ENCODE peak calls at places on chromosomes 6 and 20, in seven cellular contexts. One of them, this sample, is unnamed.

GRCh38 chr6:38612386-38612965 is 27.3 kb downstream of the BTBD9 start:
- DNase-seq in NCI-H510A treated with DMSO at 0.1 percent for 48 hours: no peak
- DNase-seq in BJ: peak
- DNase-seq in H54: no peak
- DNase-seq in iPS DF 19.7: no peak
- DNase-seq in astrocyte of the spinal cord: peak
- DNase-seq in neuronal stem cell: no peak
- DNase-seq in this sample: no peak

GRCh38 chr20:51752343-51752951 is 15.7 kb downstream of the ATP9A start:
- DNase-seq in neuronal stem cell: no peak
- DNase-seq in iPS DF 19.7: no peak
- DNase-seq in astrocyte of the spinal cord: peak
- DNase-seq in H54: peak
- DNase-seq in NCI-H510A treated with DMSO at 0.1 percent for 48 hours: peak
- DNase-seq in BJ: peak
- DNase-seq in this sample: no peak

GRCh38 chr6:168122011-168122410 is 43.0 kb upstream of the FRMD1 start:
- DNase-seq in iPS DF 19.7: no peak
- DNase-seq in astrocyte of the spinal cord: no peak
- DNase-seq in NCI-H510A treated with DMSO at 0.1 percent for 48 hours: no peak
- DNase-seq in H54: no peak
- DNase-seq in neuronal stem cell: no peak
- DNase-seq in BJ: no peak
- DNase-seq in this sample: no peak

GRCh38 chr6:149033454-149034241 is 283.9 kb upstream of the TAB2 start:
- DNase-seq in NCI-H510A treated with DMSO at 0.1 percent for 48 hours: no peak
- DNase-seq in BJ: no peak
- DNase-seq in neuronal stem cell: no peak
- DNase-seq in astrocyte of the spinal cord: no peak
- DNase-seq in iPS DF 19.7: no peak
- DNase-seq in H54: no peak
- DNase-seq in this sample: no peak

GRCh38 chr20:7980332-7981046 is 39.1 kb downstream of the TMX4 start:
- DNase-seq in neuronal stem cell: peak
- DNase-seq in BJ: no peak
- DNase-seq in H54: no peak
- DNase-seq in astrocyte of the spinal cord: peak
- DNase-seq in iPS DF 19.7: no peak
- DNase-seq in NCI-H510A treated with DMSO at 0.1 percent for 48 hours: peak
- DNase-seq in this sample: no peak

GRCh38 chr20:19212524-19213502 is at the start of gene SLC24A3:
- DNase-seq in astrocyte of the spinal cord: peak
- DNase-seq in H54: no peak
- DNase-seq in BJ: no peak
- DNase-seq in iPS DF 19.7: no peak
- DNase-seq in neuronal stem cell: peak
- DNase-seq in NCI-H510A treated with DMSO at 0.1 percent for 48 hours: peak
- DNase-seq in this sample: peak

GRCh38 chr6:41707565-41708200 is 27.7 kb downstream of the TFEB start:
- DNase-seq in H54: no peak
- DNase-seq in astrocyte of the spinal cord: no peak
- DNase-seq in iPS DF 19.7: no peak
- DNase-seq in neuronal stem cell: no peak
- DNase-seq in NCI-H510A treated with DMSO at 0.1 percent for 48 hours: no peak
- DNase-seq in BJ: no peak
- DNase-seq in this sample: no peak

GRCh38 chr20:47150403-47151152 is 205.9 kb downstream of the ZMYND8 start:
- DNase-seq in iPS DF 19.7: peak
- DNase-seq in BJ: no peak
- DNase-seq in H54: peak
- DNase-seq in NCI-H510A treated with DMSO at 0.1 percent for 48 hours: peak
- DNase-seq in neuronal stem cell: peak
- DNase-seq in astrocyte of the spinal cord: peak
- DNase-seq in this sample: no peak

GRCh38 chr20:20137851-20138250 is 85.5 kb downstream of the CFAP61 start:
- DNase-seq in neuronal stem cell: no peak
- DNase-seq in astrocyte of the spinal cord: no peak
- DNase-seq in BJ: no peak
- DNase-seq in H54: no peak
- DNase-seq in iPS DF 19.7: no peak
- DNase-seq in NCI-H510A treated with DMSO at 0.1 percent for 48 hours: no peak
- DNase-seq in this sample: no peak

GRCh38 chr6:160382946-160383345 is 34.8 kb downstream of the SLC22A3 start:
- DNase-seq in BJ: no peak
- DNase-seq in astrocyte of the spinal cord: no peak
- DNase-seq in H54: no peak
- DNase-seq in iPS DF 19.7: no peak
- DNase-seq in NCI-H510A treated with DMSO at 0.1 percent for 48 hours: no peak
- DNase-seq in neuronal stem cell: no peak
- DNase-seq in this sample: no peak

GRCh38 chr6:118325220-118325860 is 222.8 kb upstream of the PLN start:
- DNase-seq in astrocyte of the spinal cord: peak
- DNase-seq in NCI-H510A treated with DMSO at 0.1 percent for 48 hours: no peak
- DNase-seq in H54: peak
- DNase-seq in iPS DF 19.7: no peak
- DNase-seq in BJ: no peak
- DNase-seq in neuronal stem cell: no peak
- DNase-seq in this sample: no peak

GRCh38 chr6:17519120-17519519 is 81.0 kb upstream of the FAM8A1 start:
- DNase-seq in iPS DF 19.7: no peak
- DNase-seq in H54: no peak
- DNase-seq in astrocyte of the spinal cord: no peak
- DNase-seq in neuronal stem cell: no peak
- DNase-seq in NCI-H510A treated with DMSO at 0.1 percent for 48 hours: no peak
- DNase-seq in BJ: no peak
- DNase-seq in this sample: no peak

GRCh38 chr6:144635051-144635450 is 349.9 kb downstream of the UTRN start:
- DNase-seq in BJ: no peak
- DNase-seq in H54: no peak
- DNase-seq in iPS DF 19.7: no peak
- DNase-seq in astrocyte of the spinal cord: no peak
- DNase-seq in neuronal stem cell: no peak
- DNase-seq in NCI-H510A treated with DMSO at 0.1 percent for 48 hours: no peak
- DNase-seq in this sample: no peak

GRCh38 chr6:149925253-149925973 is 2.5 kb upstream of the RAET1G start:
- DNase-seq in H54: no peak
- DNase-seq in NCI-H510A treated with DMSO at 0.1 percent for 48 hours: no peak
- DNase-seq in BJ: no peak
- DNase-seq in astrocyte of the spinal cord: no peak
- DNase-seq in iPS DF 19.7: no peak
- DNase-seq in neuronal stem cell: no peak
- DNase-seq in this sample: peak

GRCh38 chr6:148528292-148528691 is 185.7 kb downstream of the SASH1 start:
- DNase-seq in H54: no peak
- DNase-seq in BJ: no peak
- DNase-seq in iPS DF 19.7: no peak
- DNase-seq in NCI-H510A treated with DMSO at 0.1 percent for 48 hours: no peak
- DNase-seq in astrocyte of the spinal cord: no peak
- DNase-seq in neuronal stem cell: no peak
- DNase-seq in this sample: no peak

GRCh38 chr6:79946773-79947190 is 571 bp downstream of the ELOVL4 start:
- DNase-seq in BJ: no peak
- DNase-seq in astrocyte of the spinal cord: peak
- DNase-seq in NCI-H510A treated with DMSO at 0.1 percent for 48 hours: no peak
- DNase-seq in neuronal stem cell: peak
- DNase-seq in H54: no peak
- DNase-seq in iPS DF 19.7: no peak
- DNase-seq in this sample: no peak

GRCh38 chr20:10185741-10186558 is 32.7 kb upstream of the SNAP25 start:
- DNase-seq in astrocyte of the spinal cord: no peak
- DNase-seq in neuronal stem cell: no peak
- DNase-seq in BJ: no peak
- DNase-seq in NCI-H510A treated with DMSO at 0.1 percent for 48 hours: peak
- DNase-seq in H54: no peak
- DNase-seq in iPS DF 19.7: no peak
- DNase-seq in this sample: no peak

GRCh38 chr20:62662422-62662821 is 20.1 kb downstream of the SLCO4A1 start:
- DNase-seq in neuronal stem cell: no peak
- DNase-seq in H54: peak
- DNase-seq in astrocyte of the spinal cord: no peak
- DNase-seq in BJ: peak
- DNase-seq in NCI-H510A treated with DMSO at 0.1 percent for 48 hours: no peak
- DNase-seq in iPS DF 19.7: no peak
- DNase-seq in this sample: no peak

GRCh38 chr20:50136822-50137599 is 16.5 kb downstream of the PEDS1 start:
- DNase-seq in H54: no peak
- DNase-seq in NCI-H510A treated with DMSO at 0.1 percent for 48 hours: no peak
- DNase-seq in BJ: no peak
- DNase-seq in astrocyte of the spinal cord: no peak
- DNase-seq in iPS DF 19.7: no peak
- DNase-seq in neuronal stem cell: no peak
- DNase-seq in this sample: no peak

GRCh38 chr6:160973311-160973710 is 18.3 kb upstream of the MAP3K4 start:
- DNase-seq in H54: no peak
- DNase-seq in astrocyte of the spinal cord: no peak
- DNase-seq in BJ: no peak
- DNase-seq in NCI-H510A treated with DMSO at 0.1 percent for 48 hours: no peak
- DNase-seq in iPS DF 19.7: no peak
- DNase-seq in neuronal stem cell: no peak
- DNase-seq in this sample: no peak

GRCh38 chr6:150992682-150993081 is 127.2 kb downstream of the MTHFD1L start:
- DNase-seq in astrocyte of the spinal cord: no peak
- DNase-seq in NCI-H510A treated with DMSO at 0.1 percent for 48 hours: no peak
- DNase-seq in iPS DF 19.7: no peak
- DNase-seq in neuronal stem cell: no peak
- DNase-seq in H54: no peak
- DNase-seq in BJ: no peak
- DNase-seq in this sample: no peak

GRCh38 chr6:2061880-2062279 is 183.5 kb downstream of the GMDS start:
- DNase-seq in H54: no peak
- DNase-seq in BJ: no peak
- DNase-seq in astrocyte of the spinal cord: peak
- DNase-seq in iPS DF 19.7: no peak
- DNase-seq in neuronal stem cell: no peak
- DNase-seq in NCI-H510A treated with DMSO at 0.1 percent for 48 hours: no peak
- DNase-seq in this sample: no peak

GRCh38 chr20:17629025-17629424 is 53.0 kb downstream of the RRBP1 start:
- DNase-seq in neuronal stem cell: no peak
- DNase-seq in BJ: no peak
- DNase-seq in NCI-H510A treated with DMSO at 0.1 percent for 48 hours: no peak
- DNase-seq in astrocyte of the spinal cord: no peak
- DNase-seq in iPS DF 19.7: no peak
- DNase-seq in H54: no peak
- DNase-seq in this sample: no peak

GRCh38 chr20:63933646-63934045 is 22.6 kb downstream of the UCKL1 start:
- DNase-seq in astrocyte of the spinal cord: no peak
- DNase-seq in H54: no peak
- DNase-seq in BJ: no peak
- DNase-seq in NCI-H510A treated with DMSO at 0.1 percent for 48 hours: no peak
- DNase-seq in iPS DF 19.7: no peak
- DNase-seq in neuronal stem cell: no peak
- DNase-seq in this sample: no peak

GRCh38 chr6:129662980-129663431 is 47.0 kb downstream of the ARHGAP18 start:
- DNase-seq in NCI-H510A treated with DMSO at 0.1 percent for 48 hours: no peak
- DNase-seq in astrocyte of the spinal cord: no peak
- DNase-seq in neuronal stem cell: no peak
- DNase-seq in iPS DF 19.7: no peak
- DNase-seq in H54: no peak
- DNase-seq in BJ: no peak
- DNase-seq in this sample: no peak

GRCh38 chr6:75128881-75129570 is 76.8 kb downstream of the COL12A1 start:
- DNase-seq in BJ: peak
- DNase-seq in astrocyte of the spinal cord: no peak
- DNase-seq in iPS DF 19.7: no peak
- DNase-seq in NCI-H510A treated with DMSO at 0.1 percent for 48 hours: no peak
- DNase-seq in neuronal stem cell: no peak
- DNase-seq in H54: no peak
- DNase-seq in this sample: no peak